ENCODE peak calls at places on chromosomes 6 and 20, in ten cellular contexts. N, I, U, E, L, W, K, V, R and Y are unnamed samples.

GRCh38 chr20:11274137-11274536 is 600.3 kb upstream of the JAG1 start:
- DNase-seq in K (peak), V (no peak), I (peak), U (peak), R (peak), E (peak), W (peak), L (no peak), N (no peak), Y (no peak)

GRCh38 chr6:115067690-115068447 is 725.0 kb upstream of the HS3ST5 start:
- DNase-seq in L (no peak), N (no peak), V (no peak), K (no peak), E (no peak), I (no peak), U (no peak), R (no peak), W (no peak), Y (no peak)

GRCh38 chr20:51864967-51865366 is 62.6 kb upstream of the SALL4 start:
- DNase-seq in L (no peak), R (no peak), N (no peak), W (no peak), K (no peak), E (no peak), I (no peak), V (no peak), U (no peak), Y (no peak)

GRCh38 chr6:41536884-41537347 is 9.3 kb upstream of the FOXP4 start:
- DNase-seq in I (no peak), N (peak), V (no peak), L (no peak), K (peak), R (no peak), U (peak), E (no peak), W (peak), Y (no peak)

GRCh38 chr6:121595646-121596045 is 160.2 kb downstream of the GJA1 start:
- DNase-seq in W (no peak), N (no peak), L (no peak), E (no peak), U (no peak), V (no peak), K (no peak), R (no peak), I (no peak), Y (no peak)

GRCh38 chr6:34957184-34957904 is 68.3 kb downstream of the ANKS1A start:
- DNase-seq in W (no peak), L (no peak), I (no peak), V (no peak), R (no peak), N (no peak), E (no peak), U (no peak), K (peak), Y (no peak)

GRCh38 chr6:47134476-47135189 is 92.5 kb upstream of the ADGRF1 start:
- DNase-seq in K (peak), U (peak), W (peak), L (no peak), I (peak), V (no peak), N (no peak), R (peak), E (peak), Y (no peak)

GRCh38 chr20:57777911-57778310 is 68.1 kb upstream of the PMEPA1 start:
- DNase-seq in W (no peak), E (no peak), R (no peak), K (no peak), L (no peak), U (no peak), I (no peak), V (no peak), N (no peak), Y (no peak)